ENCODE peak calls at places on chromosomes 6 and 20, in eight cellular contexts. K, L, B, Z, N, O, R and A are unnamed samples.

GRCh38 chr6:108665495-108666196 is 104.9 kb downstream of the FOXO3 start:
- DNase-seq in Z (no peak), O (no peak), R (no peak), N (no peak), L (no peak), K (no peak), B (no peak), A (no peak)

GRCh38 chr20:45311589-45312211 is 3.6 kb upstream of the MATN4 start:
- DNase-seq in K (no peak), N (peak), R (peak), L (no peak), B (peak), Z (peak), O (no peak), A (no peak)

GRCh38 chr20:61589055-61589385 is 337.0 kb downstream of the CDH4 start:
- DNase-seq in Z (peak), L (peak), N (no peak), O (no peak), B (no peak), R (no peak), K (no peak), A (no peak)

GRCh38 chr6:126302191-126302590 is 37.7 kb upstream of the CENPW start:
- DNase-seq in K (no peak), R (no peak), B (no peak), Z (no peak), L (no peak), N (no peak), O (no peak), A (no peak)

GRCh38 chr6:28353981-28354676 is 4.4 kb downstream of the ZKSCAN3 start:
- DNase-seq in Z (peak), O (no peak), R (peak), L (no peak), B (no peak), K (no peak), N (peak), A (peak)

GRCh38 chr6:146543211-146543939 is at the start of gene RAB32:
- DNase-seq in Z (peak), O (peak), N (peak), K (peak), L (peak), R (peak), B (peak), A (peak)

GRCh38 chr20:58303547-58303946 is 6.0 kb upstream of the RAB22A start:
- DNase-seq in N (no peak), L (no peak), K (no peak), Z (no peak), O (no peak), B (no peak), R (no peak), A (no peak)

GRCh38 chr6:99121748-99122147 is 174.0 kb upstream of the FBXL4 start:
- DNase-seq in N (no peak), O (no peak), R (no peak), B (no peak), L (no peak), Z (no peak), K (no peak), A (no peak)

GRCh38 chr20:38790210-38791053 is 15.1 kb upstream of the PPP1R16B start:
- DNase-seq in L (peak), O (no peak), Z (peak), R (no peak), N (peak), K (no peak), B (peak), A (no peak)

GRCh38 chr20:36066777-36067176 is 87.8 kb upstream of the EPB41L1 start:
- DNase-seq in K (no peak), B (no peak), O (peak), L (no peak), N (no peak), Z (no peak), R (peak), A (no peak)

GRCh38 chr6:81806793-81807565 is 54.5 kb upstream of the TENT5A start:
- DNase-seq in K (no peak), Z (no peak), N (no peak), O (no peak), R (no peak), B (no peak), L (no peak), A (no peak)

GRCh38 chr6:113672691-113673149 is 184.4 kb upstream of the MARCKS start:
- DNase-seq in O (no peak), B (no peak), K (no peak), N (no peak), Z (peak), R (peak), L (no peak), A (peak)

GRCh38 chr6:80690611-80691090 is 584.2 kb downstream of the BCKDHB start:
- DNase-seq in K (no peak), L (peak), R (no peak), O (no peak), Z (peak), N (no peak), B (no peak), A (no peak)

GRCh38 chr6:148827421-148827820 is 80.6 kb downstream of the UST start:
- DNase-seq in B (no peak), L (no peak), N (no peak), R (no peak), Z (peak), O (no peak), K (no peak), A (no peak)

DNA sequence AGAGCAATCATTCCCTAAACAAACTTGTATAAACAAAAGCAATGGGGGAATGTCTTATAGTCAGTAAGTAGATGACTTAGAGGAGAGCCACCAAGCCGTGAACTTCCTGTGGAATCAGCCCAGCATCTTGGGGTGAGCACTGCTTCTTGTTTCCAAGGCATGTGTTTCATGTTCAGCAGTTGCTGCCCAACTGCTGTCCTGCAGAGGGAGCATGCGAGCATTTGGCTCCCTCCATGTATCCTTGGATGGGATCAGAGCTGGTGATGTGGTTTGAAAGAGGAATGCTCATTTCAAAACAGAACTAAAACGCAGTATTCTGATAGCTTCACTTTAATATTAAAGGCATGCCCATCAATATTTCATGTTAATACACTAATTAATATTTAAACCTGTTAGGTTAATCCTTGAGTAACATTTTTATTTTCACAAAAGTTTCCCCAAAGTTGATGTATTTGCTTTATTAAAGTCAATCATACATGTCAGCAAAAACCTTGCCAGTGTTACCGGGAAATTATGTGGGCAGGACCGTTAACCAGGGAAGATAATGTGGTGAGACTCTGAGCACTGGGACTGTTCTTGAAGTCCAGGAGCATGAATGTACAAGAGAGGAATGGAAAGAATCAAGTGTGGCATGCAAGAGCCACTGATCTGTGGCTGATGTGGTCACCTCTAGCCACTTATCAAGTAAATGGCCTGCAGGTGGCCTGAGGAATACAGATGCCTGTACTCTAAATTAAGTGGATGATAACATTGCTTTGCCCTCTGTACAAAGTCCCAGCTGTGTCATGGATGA is 172.2 kb upstream of the GGTLC1 start:
- DNase-seq in K (no peak), R (peak), L (peak), Z (peak), O (no peak), N (peak), B (peak), A (peak)
- TF ChIP-seq CTCF in K (peak), R (peak), L (peak), Z (peak), O (no peak), N (peak), B (peak), A (peak)

GRCh38 chr6:79212859-79213258 is 21.6 kb downstream of the HMGN3 start:
- DNase-seq in R (no peak), N (no peak), Z (no peak), K (no peak), L (no peak), O (no peak), B (no peak), A (no peak)
- TF ChIP-seq CTCF in R (no peak), N (no peak), Z (no peak), K (no peak), L (no peak), O (no peak), B (peak), A (no peak)

DNA sequence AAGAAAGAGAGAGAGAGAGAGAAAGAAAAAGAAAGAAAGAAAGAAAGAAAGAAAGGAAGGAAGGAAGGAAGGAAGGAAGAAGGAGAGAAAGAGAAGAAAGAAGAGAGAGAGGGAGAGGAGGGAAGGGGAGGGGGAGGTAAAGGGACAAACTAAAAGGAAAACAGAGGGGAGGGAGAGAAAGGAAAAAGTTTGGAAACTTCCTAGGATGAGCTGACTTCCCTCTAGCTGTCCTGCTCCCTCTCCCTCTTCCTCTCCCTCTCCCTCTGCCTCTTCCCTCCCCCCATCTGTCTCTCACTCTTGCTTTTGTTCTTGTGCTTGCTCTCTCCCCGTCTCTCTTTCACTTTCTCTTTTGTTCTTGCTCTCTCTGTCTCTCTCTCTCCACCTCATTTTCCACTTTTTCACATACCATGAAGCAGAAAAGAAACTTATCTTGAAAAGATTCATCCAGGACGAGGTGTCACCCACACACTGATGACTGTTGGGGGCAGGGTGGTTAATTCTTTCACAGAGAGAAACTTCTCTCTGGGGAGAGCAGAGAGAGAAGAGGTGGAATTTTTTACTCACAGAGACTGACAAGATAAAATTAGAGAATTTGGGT is 56.4 kb upstream of the DUSP22 start:
- DNase-seq in K (no peak), B (no peak), Z (peak), N (no peak), L (no peak), O (no peak), R (no peak), A (peak)
- TF ChIP-seq CTCF in K (no peak), B (no peak), Z (no peak), N (no peak), L (no peak), O (no peak), R (no peak), A (no peak)

GRCh38 chr6:122399055-122399347 is 451 bp upstream of the HSF2 start:
- DNase-seq in B (no peak), Z (no peak), N (no peak), L (peak), K (no peak), R (no peak), O (no peak), A (no peak)
- TF ChIP-seq CTCF in B (no peak), Z (no peak), N (no peak), L (no peak), K (no peak), R (no peak), O (no peak), A (no peak)

DNA sequence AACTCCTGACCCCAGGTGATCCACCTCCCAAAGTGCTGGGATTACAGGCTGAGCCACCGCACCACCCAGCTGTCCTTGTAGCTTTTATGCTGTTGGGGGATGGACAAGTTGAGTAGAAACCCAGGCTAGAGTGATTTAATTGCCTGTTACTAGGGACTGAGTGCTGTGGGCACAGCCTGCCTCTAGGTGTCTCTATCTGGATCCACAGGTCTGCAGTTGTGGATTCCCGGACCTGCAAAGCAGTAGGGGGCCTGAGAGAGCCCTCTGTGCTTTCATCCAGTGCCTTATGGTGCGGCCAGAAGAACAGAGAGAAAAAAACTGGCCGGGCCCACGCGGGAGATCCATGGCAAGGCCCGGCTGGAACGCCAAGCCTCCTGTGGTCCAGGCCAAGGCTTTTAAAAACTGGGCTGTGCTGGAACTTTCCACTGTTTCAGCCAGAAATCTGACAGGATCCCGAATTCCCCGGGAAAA is 5.1 kb downstream of the SIRPA start:
- DNase-seq in N (peak), L (peak), B (peak), O (no peak), R (peak), Z (peak), K (no peak), A (peak)
- TF ChIP-seq CTCF in N (peak), L (peak), B (peak), O (no peak), R (peak), Z (peak), K (no peak), A (no peak)

DNA sequence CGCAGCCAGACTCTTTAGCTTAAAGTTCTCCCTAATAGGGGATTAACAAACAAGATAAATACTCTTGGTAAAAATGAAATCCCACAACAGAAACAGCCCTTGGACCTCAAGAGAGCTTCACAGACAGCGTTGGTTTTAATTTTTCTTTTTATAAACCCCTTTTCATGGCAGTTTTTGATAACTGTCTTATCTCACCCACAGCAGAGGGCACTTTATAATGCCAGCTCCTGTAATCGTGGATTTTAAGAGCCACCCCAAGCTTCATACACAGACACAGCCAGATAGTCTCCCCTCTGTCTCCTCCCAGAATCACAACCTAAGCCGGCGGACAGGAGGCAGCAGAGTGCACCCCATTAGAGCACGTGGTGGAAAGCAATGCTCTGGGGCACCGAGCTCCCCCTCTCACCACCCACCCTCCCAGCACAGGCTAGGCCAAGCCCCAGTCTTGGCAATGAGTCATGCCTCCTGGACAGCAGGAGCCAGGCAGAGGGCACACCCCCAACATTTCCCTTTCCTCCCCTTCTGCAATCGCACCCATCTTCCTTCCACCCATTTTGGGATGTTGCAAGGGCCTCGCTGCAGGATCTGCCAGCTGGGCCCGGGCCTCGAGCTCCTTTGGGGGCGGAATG is 2.5 kb downstream of the JAG1 start:
- DNase-seq in L (no peak), B (peak), N (peak), O (peak), Z (peak), R (peak), K (peak), A (peak)
- TF ChIP-seq CTCF in L (peak), B (peak), N (peak), O (peak), Z (peak), R (peak), K (peak), A (peak)

GRCh38 chr6:39867592-39867991 is 66.7 kb downstream of the MOCS1 start:
- DNase-seq in B (no peak), R (no peak), Z (no peak), L (no peak), K (no peak), O (no peak), N (no peak), A (no peak)
- TF ChIP-seq CTCF in B (peak), R (no peak), Z (no peak), L (peak), K (no peak), O (no peak), N (peak), A (no peak)

GRCh38 chr20:11588875-11589274 is 328.8 kb upstream of the BTBD3 start:
- DNase-seq in B (no peak), Z (no peak), L (no peak), R (no peak), N (no peak), K (no peak), O (no peak), A (no peak)

GRCh38 chr20:11582073-11582472 is 335.6 kb upstream of the BTBD3 start:
- DNase-seq in Z (peak), L (no peak), K (no peak), B (no peak), N (no peak), O (no peak), R (no peak), A (no peak)

GRCh38 chr20:11581271-11581670 is 336.4 kb upstream of the BTBD3 start:
- DNase-seq in R (no peak), B (no peak), L (no peak), N (no peak), O (no peak), K (no peak), Z (no peak), A (no peak)

DNA sequence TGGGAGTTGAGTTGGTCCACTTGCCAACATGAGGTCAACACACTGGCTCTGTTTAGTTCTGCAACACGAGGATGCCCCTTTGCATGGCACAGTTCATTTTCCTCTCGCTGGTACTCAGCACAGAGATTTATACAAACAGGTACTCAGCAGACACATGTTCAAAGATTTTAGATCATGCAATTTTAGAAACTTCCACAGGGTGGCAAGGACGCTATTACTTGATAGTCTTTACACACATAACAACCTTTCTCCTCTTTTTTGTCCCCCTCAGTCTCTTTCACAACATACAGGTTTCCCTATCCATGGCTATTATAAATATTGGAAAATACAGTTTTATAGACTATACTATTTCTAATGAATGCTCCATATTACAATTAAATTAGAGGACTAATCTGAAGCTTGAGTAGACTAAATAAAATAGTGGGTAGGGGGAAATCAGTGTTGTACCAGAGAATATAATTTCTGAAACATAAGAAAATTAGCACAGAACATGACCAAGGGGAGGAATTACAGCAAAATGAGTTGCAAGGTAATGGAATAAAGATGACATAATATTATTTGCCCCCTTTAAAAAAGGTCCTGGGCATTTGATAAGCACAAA is 331.8 kb upstream of the BTBD3 start:
- DNase-seq in Z (peak), R (no peak), L (peak), B (no peak), O (no peak), N (no peak), K (no peak), A (no peak)
- TF ChIP-seq CTCF in Z (peak), R (peak), L (peak), B (peak), O (no peak), N (no peak), K (no peak), A (peak)

GRCh38 chr20:1644101-1644962 is 13.2 kb downstream of the SIRPG start:
- DNase-seq in Z (no peak), O (no peak), N (no peak), B (no peak), K (no peak), R (no peak), L (no peak), A (no peak)
- TF ChIP-seq CTCF in Z (no peak), O (no peak), N (no peak), B (no peak), K (no peak), R (no peak), L (no peak), A (no peak)

GRCh38 chr6:89372506-89372901 is 20.0 kb upstream of the UBE2J1 start:
- DNase-seq in Z (no peak), K (no peak), R (no peak), N (no peak), O (no peak), L (no peak), B (no peak), A (no peak)

GRCh38 chr6:89375902-89376301 is 23.4 kb upstream of the UBE2J1 start:
- DNase-seq in B (no peak), K (no peak), R (no peak), L (no peak), O (no peak), Z (no peak), N (no peak), A (no peak)

GRCh38 chr6:89371849-89372505 is 19.5 kb upstream of the UBE2J1 start:
- DNase-seq in O (peak), L (no peak), R (peak), K (peak), N (peak), B (peak), Z (peak), A (peak)

GRCh38 chr6:89378628-89379027 is 26.1 kb upstream of the UBE2J1 start:
- DNase-seq in Z (no peak), B (no peak), L (no peak), K (no peak), O (no peak), N (no peak), R (no peak), A (no peak)

DNA sequence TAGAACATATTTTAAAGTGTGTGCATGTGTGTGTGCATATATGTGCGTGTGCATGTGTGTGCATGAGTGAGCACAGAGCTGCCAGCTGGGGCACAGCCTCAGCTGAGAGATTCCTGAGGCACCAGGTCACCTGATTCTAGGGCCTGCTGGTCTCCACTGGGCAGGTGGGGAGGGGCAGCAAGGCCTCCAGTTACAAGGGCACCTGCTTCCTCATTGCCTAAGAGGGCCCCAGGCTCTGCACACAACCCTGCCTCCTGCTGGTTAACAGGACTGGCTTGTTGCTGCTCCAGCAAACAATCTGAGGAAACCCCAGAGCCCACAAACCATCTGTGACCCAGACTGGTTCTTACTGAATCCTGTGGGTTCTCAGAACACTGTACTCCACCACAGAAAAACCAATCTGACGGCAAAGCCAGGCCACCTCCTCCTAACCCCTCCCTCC is 22.9 kb upstream of the UBE2J1 start:
- DNase-seq in K (no peak), R (peak), L (no peak), N (no peak), Z (no peak), B (no peak), O (peak), A (peak)
- TF ChIP-seq CTCF in K (no peak), R (peak), L (no peak), N (peak), Z (no peak), B (peak), O (no peak), A (peak)